ENCODE peak calls at places on chromosomes 6 and 20, in four cellular contexts. X is CD8-positive, alpha-beta memory T cell; Q is HepG2; P is gastrocnemius medialis. C is an unnamed sample. For H3K9me3, the result is how much of the 10 kb centered on the place peaks cover.

GRCh38 chr6:109299695-109300564 is 82.3 kb downstream of the CD164 start:
- DNase-seq in X (no peak), P (peak), Q (no peak), C (peak)

GRCh38 chr20:36491901-36492617 is 49.3 kb upstream of the MYL9 start:
- DNase-seq in Q (no peak), X (peak), P (no peak), C (no peak)

GRCh38 chr6:106611030-106611429 is 18.3 kb downstream of the RTN4IP1 start:
- DNase-seq in P (no peak), Q (no peak), X (no peak), C (no peak)

GRCh38 chr6:166940643-166941068 is 15.7 kb downstream of the RNASET2 start:
- DNase-seq in P (no peak), Q (no peak), X (no peak), C (no peak)

GRCh38 chr6:80523029-80523428 is 416.6 kb downstream of the BCKDHB start:
- DNase-seq in X (no peak), P (no peak), Q (no peak), C (no peak)

GRCh38 chr6:136031982-136032381 is 180.5 kb downstream of the PDE7B start:
- DNase-seq in Q (peak), X (no peak), P (no peak), C (peak)

GRCh38 chr6:128763599-128764300 is 119.2 kb upstream of the LAMA2 start:
- DNase-seq in X (no peak), Q (no peak), P (no peak), C (no peak)

GRCh38 chr20:62455929-62456328 is 19.9 kb downstream of the GATA5 start:
- DNase-seq in Q (no peak), P (no peak), X (no peak), C (no peak)

GRCh38 chr6:169793408-169793807 is 42.0 kb downstream of the ERMARD start:
- DNase-seq in Q (no peak), X (no peak), P (no peak), C (no peak)

GRCh38 chr6:168514216-168514615 is 73.2 kb downstream of the SMOC2 start:
- DNase-seq in X (no peak), Q (no peak), P (peak), C (no peak)

GRCh38 chr6:24796616-24797290 is 2.0 kb downstream of the ARMH2 start:
- DNase-seq in X (no peak), Q (no peak), P (no peak), C (no peak)

GRCh38 chr6:52513896-52514295 is 63.0 kb downstream of the TRAM2 start:
- DNase-seq in X (no peak), Q (no peak), P (no peak), C (no peak)

GRCh38 chr6:122008105-122009100 is 391.0 kb upstream of the HSF2 start:
- DNase-seq in P (no peak), X (no peak), Q (no peak), C (peak)

GRCh38 chr6:24918641-24919403 is 16.9 kb downstream of the RIPOR2 start:
- DNase-seq in X (no peak), Q (no peak), P (peak), C (peak)

GRCh38 chr20:63182425-63182824 is 33.5 kb downstream of the YTHDF1 start:
- DNase-seq in Q (no peak), P (no peak), X (no peak), C (no peak)

GRCh38 chr6:38063973-38064372 is 244.4 kb downstream of the ZFAND3 start:
- DNase-seq in X (no peak), P (no peak), Q (no peak), C (no peak)

DNA sequence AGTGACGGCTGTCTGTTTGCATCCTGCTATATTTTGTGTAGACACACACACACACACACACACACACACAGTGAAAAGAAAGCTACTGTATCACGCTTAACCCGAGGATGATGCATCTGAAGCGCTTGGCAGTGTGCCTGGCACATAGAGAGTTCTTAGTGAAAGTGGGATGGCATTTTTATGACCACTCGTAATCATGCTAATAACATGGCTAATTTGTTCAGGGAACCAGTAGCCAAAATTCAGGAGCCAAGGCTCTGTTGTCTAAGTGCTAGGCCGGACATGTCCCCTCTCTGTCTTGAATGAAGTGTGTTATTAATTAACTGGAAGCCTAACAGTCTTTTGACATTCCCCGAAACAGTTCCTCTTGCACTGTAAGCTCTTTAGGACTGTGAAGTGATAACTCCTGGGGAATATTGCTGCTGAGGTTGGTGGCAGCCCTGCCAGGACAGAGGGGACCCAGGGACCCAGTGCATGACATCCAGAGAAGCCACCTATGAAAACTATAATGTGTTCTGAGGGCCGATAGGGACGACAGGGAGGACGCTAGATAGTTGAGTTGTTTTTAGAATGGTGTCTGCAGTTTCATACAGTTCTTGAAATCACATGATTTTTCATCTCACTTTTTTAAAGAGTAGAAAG is 45.0 kb upstream of the IRF4 start:
- DNase-seq in P (no peak), Q (no peak), X (no peak), C (peak)
- H3K9me3 ChIP-seq in P (under half), Q (under half), X (under half), C (under half)

DNA sequence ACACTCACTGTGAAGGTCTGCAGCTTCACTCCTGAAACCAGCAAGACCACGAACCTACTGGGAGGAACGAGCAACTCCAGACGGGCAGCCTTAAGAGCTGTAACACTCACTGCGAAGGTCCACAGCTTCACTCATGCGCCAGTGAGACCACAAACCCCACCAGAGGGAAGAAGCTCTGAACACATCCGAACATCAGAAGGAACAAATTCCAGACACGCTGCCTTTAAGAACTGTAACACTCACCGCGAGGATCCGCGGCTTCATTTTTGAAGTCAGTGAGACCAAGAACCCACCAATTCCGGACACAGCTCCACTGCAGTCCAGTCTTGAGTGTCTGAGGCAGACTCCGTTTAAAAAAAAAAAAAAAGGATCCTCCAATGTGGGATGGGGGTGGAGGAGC is 60.4 kb upstream of the ERVFRD-1 start:
- DNase-seq in X (no peak), P (no peak), Q (no peak), C (no peak)
- H3K9me3 ChIP-seq in X (under half), P (under half), Q (under half), C (under half)

GRCh38 chr6:62681108-62681507 is 395.1 kb upstream of the KHDRBS2 start:
- DNase-seq in Q (no peak), X (no peak), P (no peak), C (no peak)
- H3K9me3 ChIP-seq in Q (under half), X (under half), P (under half), C (under half)

GRCh38 chr20:24544371-24544770 is 74.9 kb downstream of the SYNDIG1 start:
- DNase-seq in P (no peak), X (no peak), Q (no peak), C (no peak)
- H3K9me3 ChIP-seq in P (under half), X (under half), Q (under half), C (under half)

DNA sequence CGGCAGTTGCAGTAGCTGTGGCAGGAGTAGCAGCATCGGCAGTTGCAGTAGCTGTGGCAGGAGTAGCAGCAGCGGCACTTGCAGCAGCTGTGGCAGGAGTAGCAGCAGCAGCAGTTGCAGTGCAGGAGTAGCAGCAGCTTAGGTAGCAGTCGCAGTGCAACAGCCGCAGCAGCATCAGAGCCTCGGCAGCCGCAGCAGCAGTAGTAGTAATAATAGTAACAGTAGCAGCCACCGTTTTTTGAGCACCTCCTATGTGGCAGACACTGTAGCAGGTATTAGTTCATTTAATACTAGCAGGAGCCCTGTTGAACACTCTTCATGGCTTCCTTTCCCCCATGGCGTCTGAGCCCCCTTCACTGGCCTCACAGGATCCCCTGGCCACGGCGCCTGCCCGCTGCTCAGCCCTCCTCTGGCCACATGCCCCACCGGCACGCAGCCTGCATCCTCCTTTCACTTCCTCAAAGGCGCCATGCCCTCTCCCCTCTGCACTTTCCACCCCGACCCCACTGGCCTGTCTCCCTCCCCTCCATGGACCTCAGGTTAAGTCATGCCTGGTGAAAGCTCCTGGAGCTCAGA is 19.1 kb upstream of the IRF4 start:
- DNase-seq in Q (no peak), X (no peak), P (no peak), C (no peak)
- H3K9me3 ChIP-seq in Q (under half), X (under half), P (under half), C (under half)

GRCh38 chr20:55935448-55936221 is 69.7 kb downstream of the CBLN4 start:
- DNase-seq in P (no peak), X (no peak), Q (no peak), C (no peak)

GRCh38 chr20:55937283-55937682 is 68.0 kb downstream of the CBLN4 start:
- DNase-seq in X (no peak), P (no peak), Q (no peak), C (no peak)
- H3K9me3 ChIP-seq in X (under half), P (under half), Q (half or more), C (under half)